ENCODE peak calls at places on chromosomes 5 and 9, in six cellular contexts. P is HCT116, W is HepG2, D is GM12878, J is K562, V is H1. A is an unnamed sample.
A peak's percentile ranks its signal among the peaks of the same experiment; 100 is the strongest.

GRCh38 chr5:71601222-71602026 is 14.3 kb downstream of the MCCC2 start:
- DNase-seq in J (peak; percentile 70), D (peak; percentile 20), W (peak; percentile 74), V (no peak), P (peak; percentile 95), A (peak; percentile 35)

GRCh38 chr9:135666534-135667402 is 3.7 kb downstream of the LCN9 start:
- DNase-seq in D (no peak), W (no peak), V (no peak), J (no peak), P (no peak), A (no peak)

GRCh38 chr5:55437452-55437851 is 97.3 kb downstream of the PLPP1 start:
- DNase-seq in J (no peak), W (no peak), D (no peak), V (no peak), P (no peak), A (no peak)

GRCh38 chr9:130343445-130343918 is 77.9 kb downstream of the HMCN2 start:
- DNase-seq in P (no peak), W (no peak), V (no peak), D (no peak), J (peak; percentile 49), A (no peak)

GRCh38 chr5:156914371-156914737 is 48.7 kb downstream of the TIMD4 start:
- DNase-seq in P (no peak), D (no peak), V (no peak), J (no peak), W (no peak), A (no peak)

GRCh38 chr9:83346655-83347393 is 191.4 kb downstream of the FRMD3 start:
- DNase-seq in D (no peak), W (no peak), J (no peak), V (no peak), P (no peak), A (no peak)

GRCh38 chr9:130193119-130193518 is 20.9 kb downstream of the NCS1 start:
- DNase-seq in V (no peak), J (no peak), P (no peak), D (no peak), W (no peak), A (no peak)

GRCh38 chr5:42858031-42858643 is 46.4 kb upstream of the SELENOP start:
- DNase-seq in V (no peak), W (no peak), D (no peak), P (no peak), J (no peak), A (no peak)

GRCh38 chr5:170755679-170756456 is 27.7 kb upstream of the GABRP start:
- DNase-seq in P (no peak), D (no peak), W (no peak), J (no peak), V (no peak), A (no peak)

GRCh38 chr9:109520475-109521132 is 22.5 kb upstream of the PTPN3 start:
- DNase-seq in V (peak; percentile 43), D (peak; percentile 27), P (peak; percentile 72), J (peak; percentile 73), W (peak; percentile 69), A (peak; percentile 80)

DNA sequence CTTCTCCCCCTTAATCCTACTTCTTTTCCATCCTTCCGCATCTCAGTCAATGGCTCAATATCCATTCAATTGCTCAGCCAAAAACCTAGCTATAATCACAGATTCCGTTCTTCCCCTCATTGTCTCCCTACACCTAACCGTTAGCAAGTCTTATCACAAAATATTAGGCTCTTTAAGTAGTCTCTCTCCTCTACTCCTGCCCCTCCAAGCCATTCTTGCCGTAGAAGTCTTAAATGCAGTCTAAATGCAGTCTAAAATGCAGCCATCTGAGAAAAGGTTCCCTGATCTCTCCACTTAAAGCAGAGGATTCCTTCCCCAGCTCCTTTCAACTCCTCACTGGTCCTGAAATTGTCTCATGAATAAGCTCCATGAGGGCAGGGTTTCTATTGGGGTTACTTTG is 57.8 kb downstream of the ELL2 start:
- DNase-seq in D (no peak), P (no peak), W (no peak), V (no peak), J (no peak), A (no peak)
- H3K36me3 ChIP-seq in D (peaks cover 14% of the 10 kb centered on the region), P (no peaks in the 10 kb centered on the region), W (peaks cover 68% of the 10 kb centered on the region), V (no peaks in the 10 kb centered on the region), J (peaks cover 10% of the 10 kb centered on the region), A (peaks cover 8% of the 10 kb centered on the region)

GRCh38 chr5:3615829-3616228 is 20.2 kb downstream of the IRX1 start:
- DNase-seq in P (no peak), W (no peak), V (no peak), J (no peak), D (no peak), A (no peak)

GRCh38 chr5:3612561-3613175 is 17.0 kb downstream of the IRX1 start:
- DNase-seq in W (no peak), J (no peak), V (no peak), P (no peak), D (no peak), A (no peak)

GRCh38 chr5:3615217-3615616 is 19.6 kb downstream of the IRX1 start:
- DNase-seq in V (no peak), D (no peak), W (no peak), J (no peak), P (no peak), A (no peak)

GRCh38 chr5:3609120-3609681 is 13.6 kb downstream of the IRX1 start:
- DNase-seq in P (no peak), J (no peak), V (no peak), W (no peak), D (no peak), A (no peak)

GRCh38 chr5:3613726-3614125 is 18.1 kb downstream of the IRX1 start:
- DNase-seq in V (no peak), W (no peak), P (no peak), J (no peak), D (no peak), A (no peak)
- TF ChIP-seq ZNF274 in V (no peak), W (no peak), P (no peak), J (no peak), D (no peak), A (no peak)

DNA sequence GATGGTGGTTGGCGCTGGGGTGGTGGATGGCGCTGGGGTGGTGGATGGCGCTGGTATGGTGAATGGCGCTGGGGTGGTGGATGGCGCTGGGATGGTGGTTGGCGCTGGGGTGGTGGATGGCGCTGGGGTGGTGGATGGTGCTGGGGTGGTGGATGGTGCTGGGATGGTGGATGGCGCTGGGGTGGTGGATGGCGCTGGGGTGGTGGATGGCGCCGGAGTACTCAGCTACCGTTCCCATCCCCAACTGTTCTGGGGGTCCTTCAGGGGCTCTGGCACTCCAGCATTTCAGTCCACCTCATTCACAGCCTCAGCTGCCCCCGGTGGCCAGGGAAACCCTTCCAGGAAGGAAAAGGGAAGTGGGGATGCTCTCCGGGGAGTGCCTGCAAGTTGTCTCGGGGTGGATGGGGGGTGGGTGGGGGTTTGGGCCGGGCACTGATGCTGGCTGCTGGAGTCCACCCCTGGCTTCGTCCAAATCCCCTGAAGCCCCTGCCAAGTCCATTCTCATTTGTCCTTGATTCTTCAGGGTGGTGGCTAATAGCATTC is 147.3 kb upstream of the COL5A1 start:
- DNase-seq in J (no peak), W (no peak), D (no peak), V (no peak), P (no peak), A (no peak)
- H3K36me3 ChIP-seq in J (no peaks in the 10 kb centered on the region), W (no peaks in the 10 kb centered on the region), D (no peaks in the 10 kb centered on the region), V (no peaks in the 10 kb centered on the region), P (no peaks in the 10 kb centered on the region), A (no peaks in the 10 kb centered on the region)

DNA sequence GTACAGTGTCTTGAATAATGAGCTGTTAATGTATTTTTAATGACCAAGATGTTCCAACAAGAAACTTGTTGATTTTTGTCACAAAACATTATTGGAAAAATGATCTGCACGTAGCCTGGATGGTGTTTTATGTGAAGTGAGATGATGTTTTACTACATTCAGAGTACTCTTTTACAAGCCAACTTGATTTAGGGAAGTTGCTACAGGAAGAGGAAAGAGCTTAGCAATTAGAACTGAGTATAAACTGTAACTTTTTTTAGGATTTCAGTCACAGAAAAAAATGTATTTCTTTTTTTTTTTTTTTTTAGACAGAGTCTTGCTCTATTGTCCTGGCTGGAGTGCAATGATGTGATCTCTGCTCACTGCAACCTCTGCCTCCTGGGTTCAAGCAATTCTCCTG is 113.6 kb upstream of the ADRA1B start:
- DNase-seq in W (no peak), D (no peak), P (no peak), J (no peak), V (no peak), A (no peak)
- TF ChIP-seq ZNF274 in W (no peak), D (no peak), P (no peak), J (no peak), V (no peak), A (no peak)

DNA sequence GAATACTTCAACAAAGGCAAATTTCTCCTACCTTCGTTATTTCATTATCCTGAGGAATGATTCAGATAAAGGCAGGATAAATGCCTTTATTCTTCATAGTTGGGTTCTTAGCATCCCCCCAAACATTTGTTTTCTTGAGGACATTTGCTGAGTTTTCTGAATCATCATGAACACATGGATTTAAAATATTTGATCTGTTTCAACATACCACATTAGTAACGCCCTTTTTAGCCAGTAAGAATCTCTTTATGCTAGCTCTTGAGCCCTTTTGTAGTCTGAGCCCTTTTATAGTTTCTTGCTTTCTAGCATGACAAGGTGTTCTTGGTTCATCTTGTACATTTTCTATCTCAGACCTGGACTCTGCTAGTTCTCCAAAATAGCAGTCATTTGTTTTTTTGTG is 27.9 kb downstream of the SKIC3 start:
- DNase-seq in D (no peak), W (no peak), P (no peak), J (no peak), V (no peak), A (no peak)
- H3K36me3 ChIP-seq in D (peaks cover 15% of the 10 kb centered on the region), W (peaks cover 43% of the 10 kb centered on the region), P (peaks cover 11% of the 10 kb centered on the region), J (peaks cover 71% of the 10 kb centered on the region), V (peaks cover 50% of the 10 kb centered on the region), A (peaks cover 48% of the 10 kb centered on the region)

DNA sequence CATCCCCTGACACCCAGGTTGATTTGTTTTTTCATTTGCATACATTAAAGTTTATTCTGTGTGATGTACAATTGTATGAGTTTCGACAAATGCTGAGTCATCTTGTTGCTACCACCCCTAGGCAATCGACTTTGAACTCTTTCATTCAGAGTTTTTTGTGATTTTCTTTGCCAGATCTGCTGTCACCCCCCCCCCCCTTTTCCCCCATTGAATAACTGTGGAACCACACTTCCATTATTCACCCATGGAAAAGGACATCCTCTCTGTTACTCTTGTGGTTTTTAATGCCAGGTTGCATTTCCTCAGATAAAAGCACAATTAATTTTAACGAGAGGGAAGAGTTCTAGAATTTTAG is 13.7 kb upstream of the FAM120AOS start:
- DNase-seq in V (no peak), D (no peak), W (peak; percentile 37), J (peak; percentile 18), P (no peak), A (no peak)
- TF ChIP-seq ZNF274 in V (no peak), D (no peak), W (no peak), J (no peak), P (no peak), A (no peak)